ENCODE peak calls at places on chromosomes 7 and 10, in eight cellular contexts. U is IMR-90, M is K562, Q is HCT116, V is H1, C is SK-N-SH, H is GM12878, B is HepG2. N is an unnamed sample.
A peak's percentile ranks its signal among the peaks of the same experiment; 100 is the strongest.

GRCh38 chr10:12397147-12397896 is 48.0 kb downstream of the CAMK1D start:
- DNase-seq in U (no peak), M (no peak), Q (no peak), V (no peak), C (no peak), H (no peak), B (no peak), N (no peak)

GRCh38 chr7:3034591-3035150 is 9.0 kb downstream of the CARD11 start:
- DNase-seq in U (no peak), M (no peak), Q (no peak), V (no peak), C (no peak), H (no peak), B (no peak), N (no peak)

GRCh38 chr7:157690058-157690832 is 353.4 kb downstream of the DNAJB6 start:
- DNase-seq in U (no peak), M (no peak), Q (no peak), V (no peak), C (peak; percentile 92), H (no peak), B (no peak), N (no peak)

GRCh38 chr10:8975535-8975934 is 921.0 kb downstream of the GATA3 start:
- DNase-seq in U (no peak), M (no peak), Q (no peak), V (no peak), C (no peak), H (no peak), B (no peak), N (no peak)

GRCh38 chr10:23106508-23106907 is 11.1 kb downstream of the MSRB2 start:
- DNase-seq in U (no peak), M (no peak), Q (no peak), V (no peak), C (no peak), H (no peak), B (no peak), N (no peak)

GRCh38 chr7:98551541-98552273 is 65.4 kb upstream of the NPTX2 start:
- DNase-seq in U (no peak), M (no peak), Q (no peak), V (no peak), C (no peak), H (no peak), B (no peak), N (no peak)

GRCh38 chr10:103850572-103850895 is 4.8 kb downstream of the SH3PXD2A start:
- DNase-seq in U (no peak), M (no peak), Q (no peak), V (no peak), C (no peak), H (no peak), B (no peak), N (no peak)

GRCh38 chr7:77811895-77812685 is 13.5 kb downstream of the PHTF2 start:
- DNase-seq in U (peak; percentile 93), M (no peak), Q (no peak), V (no peak), C (no peak), H (no peak), B (peak; percentile 36), N (no peak)

GRCh38 chr7:74012842-74013249 is 15.1 kb upstream of the ELN start:
- DNase-seq in U (peak; percentile 29), M (no peak), Q (no peak), V (no peak), C (peak; percentile 71), H (peak; percentile 26), B (no peak), N (no peak)

GRCh38 chr7:128201067-128201689 is 39.9 kb upstream of the LEP start:
- DNase-seq in U (no peak), M (peak; percentile 82), Q (no peak), V (no peak), C (peak; percentile 93), H (no peak), B (no peak), N (no peak)

GRCh38 chr7:39086638-39087360 is 109.1 kb downstream of the POU6F2 start:
- DNase-seq in U (no peak), M (no peak), Q (no peak), V (no peak), C (no peak), H (no peak), B (no peak), N (no peak)

GRCh38 chr7:25894002-25894901 is 257.7 kb upstream of the NFE2L3 start:
- DNase-seq in U (no peak), M (no peak), Q (peak; percentile 61), V (peak; percentile 13), C (peak; percentile 25), H (peak; percentile 53), B (peak; percentile 45), N (peak; percentile 43)

GRCh38 chr7:73363225-73364005 is 35.5 kb downstream of the FKBP6 start:
- DNase-seq in U (no peak), M (peak; percentile 5), Q (no peak), V (no peak), C (no peak), H (no peak), B (no peak), N (no peak)

GRCh38 chr10:78218833-78219490 is 185.3 kb downstream of the RPS24 start:
- DNase-seq in U (no peak), M (no peak), Q (no peak), V (no peak), C (no peak), H (no peak), B (no peak), N (no peak)

GRCh38 chr7:134029-134428 is 58.3 kb upstream of the FAM20C start:
- DNase-seq in U (no peak), M (no peak), Q (no peak), V (no peak), C (no peak), H (no peak), B (no peak), N (no peak)

GRCh38 chr7:99248391-99249067 is 24.1 kb upstream of the MYH16 start:
- DNase-seq in U (no peak), M (no peak), Q (no peak), V (no peak), C (no peak), H (no peak), B (no peak), N (no peak)

GRCh38 chr7:66682350-66683093 is 53.8 kb downstream of the KCTD7 start:
- DNase-seq in U (peak; percentile 64), M (no peak), Q (no peak), V (no peak), C (peak; percentile 80), H (no peak), B (no peak), N (no peak)

GRCh38 chr7:107579546-107579880 is 533 bp upstream of the BCAP29 start:
- DNase-seq in U (peak; percentile 28), M (no peak), Q (no peak), V (no peak), C (no peak), H (no peak), B (peak; percentile 34), N (peak; percentile 60)

GRCh38 chr7:130420943-130421578 is 19.8 kb downstream of the CEP41 start:
- DNase-seq in U (peak; percentile 28), M (no peak), Q (no peak), V (no peak), C (no peak), H (no peak), B (no peak), N (no peak)

GRCh38 chr7:18140943-18141342 is 113.3 kb upstream of the PRPS1L1 start:
- DNase-seq in U (no peak), M (no peak), Q (no peak), V (no peak), C (no peak), H (no peak), B (no peak), N (no peak)

GRCh38 chr7:85508642-85509429 is 322.0 kb upstream of the SEMA3D start:
- DNase-seq in U (peak; percentile 95), M (no peak), Q (no peak), V (no peak), C (no peak), H (no peak), B (no peak), N (no peak)

GRCh38 chr7:96441551-96442104 is 119.7 kb upstream of the SLC25A13 start:
- DNase-seq in U (no peak), M (no peak), Q (no peak), V (no peak), C (no peak), H (no peak), B (no peak), N (no peak)

GRCh38 chr10:91864099-91864498 is 45.2 kb downstream of the FGFBP3 start:
- DNase-seq in U (no peak), M (no peak), Q (no peak), V (no peak), C (no peak), H (no peak), B (no peak), N (no peak)

DNA sequence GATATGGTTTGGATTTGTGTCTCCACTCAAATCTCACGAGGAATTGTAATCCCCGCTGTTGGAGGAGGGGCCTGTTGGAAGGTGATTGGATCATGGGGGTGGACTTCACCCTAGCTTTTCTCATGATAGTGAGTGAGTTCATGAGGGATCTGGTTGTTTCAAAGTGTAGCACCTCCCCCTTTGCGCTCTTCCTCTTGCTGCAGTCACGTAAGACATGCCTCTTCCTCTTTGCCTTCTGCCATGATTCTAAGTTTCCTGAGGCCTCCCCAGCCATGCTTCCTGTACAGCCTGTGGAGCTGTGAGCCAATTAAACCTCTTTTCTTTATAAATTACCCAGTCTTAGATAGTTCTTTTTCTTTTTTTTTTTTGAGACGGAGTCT is 17.1 kb downstream of the CDNF start:
- DNase-seq in U (no peak), M (no peak), Q (no peak), V (no peak), C (no peak), H (no peak), B (no peak), N (peak; percentile 38)
- H3K4me3 ChIP-seq in U (no peak overlapping the region), M (no peak overlapping the region), Q (no peak overlapping the region), V (no peak overlapping the region), C (no peak overlapping the region), H (no peak overlapping the region), B (no peak overlapping the region), N (peak overlapping the region; percentile 33)

DNA sequence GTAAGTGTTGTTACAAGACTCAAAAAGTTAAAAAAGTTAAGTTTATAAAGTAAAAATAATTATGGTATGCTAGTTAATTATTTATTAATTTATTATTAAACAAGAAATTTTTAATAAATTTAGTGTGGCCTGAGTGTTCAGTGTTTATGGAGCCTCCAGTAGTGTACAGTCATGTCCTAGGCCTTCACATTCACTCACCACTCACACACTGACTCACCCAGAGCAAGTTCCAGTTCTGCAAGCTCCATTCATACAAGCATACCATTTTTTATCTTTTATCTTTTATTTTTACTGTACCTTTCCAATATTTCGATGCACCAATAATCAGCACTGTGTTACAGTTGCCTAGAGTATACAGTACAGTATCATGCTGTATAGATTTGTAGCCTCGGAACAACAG is 381.2 kb upstream of the MGMT start:
- DNase-seq in U (peak; percentile 23), M (no peak), Q (no peak), V (no peak), C (no peak), H (no peak), B (no peak), N (no peak)
- TF ChIP-seq RAD21 in U (no peak), M (no peak), Q (no peak), V (no peak), C (no peak), H (no peak), B (no peak), N (no peak)

GRCh38 chr10:119028900-119029612 is 458 bp upstream of the NANOS1 start:
- DNase-seq in U (peak; percentile 81), M (peak; percentile 97), Q (peak; percentile 85), V (peak; percentile 88), C (peak; percentile 97), H (peak; percentile 35), B (peak; percentile 84), N (peak; percentile 91)
- H3K4me3 ChIP-seq in U (peak overlapping the region; percentile 60), M (peak overlapping the region; percentile 24), Q (peak overlapping the region; percentile 32), V (peak overlapping the region; percentile 43), C (no peak overlapping the region), H (peak overlapping the region; percentile 54), B (peak overlapping the region; percentile 49), N (peak overlapping the region; percentile 83)

GRCh38 chr7:80661729-80662128 is 23.3 kb downstream of the CD36 start:
- DNase-seq in U (no peak), M (no peak), Q (no peak), V (no peak), C (no peak), H (no peak), B (no peak), N (no peak)
- TF ChIP-seq RAD21 in U (no peak), M (no peak), Q (peak; percentile 6), V (peak; percentile 47), C (no peak), H (peak; percentile 19), B (no peak), N (no peak)